ENCODE peak calls at places on chromosomes 13 and 19, in six cellular contexts. One of them, this sample, is unnamed.

GRCh38 chr19:8311461-8312260 is 3.5 kb upstream of the CD320 start:
- DNase-seq in esophagus squamous epithelium: no peak
- DNase-seq in body of pancreas: peak; percentile 24
- DNase-seq in stomach: peak; percentile 9
- DNase-seq in T-helper 9 cell: no peak
- DNase-seq in activated naive CD4-positive, alpha-beta T cell: no peak
- DNase-seq in this sample: no peak

GRCh38 chr19:35458821-35459391 is 10.8 kb downstream of the FFAR2 start:
- DNase-seq in activated naive CD4-positive, alpha-beta T cell: no peak
- DNase-seq in esophagus squamous epithelium: no peak
- DNase-seq in T-helper 9 cell: no peak
- DNase-seq in body of pancreas: peak; percentile 89
- DNase-seq in stomach: peak; percentile 72
- DNase-seq in this sample: no peak

GRCh38 chr19:45630463-45630862 is 8.7 kb downstream of the EML2 start:
- DNase-seq in body of pancreas: no peak
- DNase-seq in T-helper 9 cell: no peak
- DNase-seq in activated naive CD4-positive, alpha-beta T cell: no peak
- DNase-seq in esophagus squamous epithelium: no peak
- DNase-seq in stomach: no peak
- DNase-seq in this sample: peak; percentile 83

GRCh38 chr13:73428137-73428536 is 369.3 kb downstream of the KLF5 start:
- DNase-seq in body of pancreas: no peak
- DNase-seq in T-helper 9 cell: no peak
- DNase-seq in activated naive CD4-positive, alpha-beta T cell: no peak
- DNase-seq in stomach: no peak
- DNase-seq in esophagus squamous epithelium: no peak
- DNase-seq in this sample: no peak

GRCh38 chr19:13176345-13176744 is 26.1 kb downstream of the IER2 start:
- DNase-seq in body of pancreas: no peak
- DNase-seq in activated naive CD4-positive, alpha-beta T cell: no peak
- DNase-seq in stomach: no peak
- DNase-seq in T-helper 9 cell: no peak
- DNase-seq in esophagus squamous epithelium: no peak
- DNase-seq in this sample: no peak

GRCh38 chr13:23905766-23906165 is 8.5 kb upstream of the C1QTNF9B start:
- DNase-seq in T-helper 9 cell: no peak
- DNase-seq in esophagus squamous epithelium: no peak
- DNase-seq in stomach: no peak
- DNase-seq in activated naive CD4-positive, alpha-beta T cell: no peak
- DNase-seq in body of pancreas: no peak
- DNase-seq in this sample: no peak

GRCh38 chr13:67369895-67370660 is 139.9 kb upstream of the PCDH9 start:
- DNase-seq in T-helper 9 cell: no peak
- DNase-seq in esophagus squamous epithelium: no peak
- DNase-seq in stomach: no peak
- DNase-seq in body of pancreas: no peak
- DNase-seq in activated naive CD4-positive, alpha-beta T cell: no peak
- DNase-seq in this sample: no peak

GRCh38 chr19:33904681-33905080 is 108.0 kb downstream of the KCTD15 start:
- DNase-seq in T-helper 9 cell: no peak
- DNase-seq in activated naive CD4-positive, alpha-beta T cell: no peak
- DNase-seq in esophagus squamous epithelium: no peak
- DNase-seq in body of pancreas: peak; percentile 85
- DNase-seq in stomach: no peak
- DNase-seq in this sample: no peak

GRCh38 chr13:30334663-30335386 is 27.5 kb upstream of the KATNAL1 start:
- DNase-seq in body of pancreas: peak; percentile 43
- DNase-seq in activated naive CD4-positive, alpha-beta T cell: no peak
- DNase-seq in T-helper 9 cell: no peak
- DNase-seq in esophagus squamous epithelium: no peak
- DNase-seq in stomach: no peak
- DNase-seq in this sample: no peak

GRCh38 chr19:42023121-42023942 is 29.3 kb upstream of the ATP1A3 start:
- DNase-seq in activated naive CD4-positive, alpha-beta T cell: no peak
- DNase-seq in body of pancreas: no peak
- DNase-seq in esophagus squamous epithelium: no peak
- DNase-seq in stomach: no peak
- DNase-seq in T-helper 9 cell: no peak
- DNase-seq in this sample: no peak

GRCh38 chr19:4108767-4109625 is 14.9 kb downstream of the MAP2K2 start:
- DNase-seq in stomach: peak; percentile 27
- DNase-seq in body of pancreas: no peak
- DNase-seq in esophagus squamous epithelium: no peak
- DNase-seq in T-helper 9 cell: peak; percentile 58
- DNase-seq in activated naive CD4-positive, alpha-beta T cell: no peak
- DNase-seq in this sample: no peak

GRCh38 chr19:45876161-45876410 is 9.9 kb downstream of the IRF2BP1 start:
- DNase-seq in body of pancreas: no peak
- DNase-seq in stomach: no peak
- DNase-seq in esophagus squamous epithelium: no peak
- DNase-seq in activated naive CD4-positive, alpha-beta T cell: no peak
- DNase-seq in T-helper 9 cell: no peak
- DNase-seq in this sample: no peak

This sample was measured in HFF-Myc.